ENCODE peak calls at places on chromosomes 12 and 14, in eight cellular contexts. W, M, N, Y, D, C, E and R are unnamed samples.

GRCh38 chr12:49706351-49707126 is 666 bp downstream of the FMNL3 start:
- DNase-seq in W (peak), M (no peak), E (peak), Y (peak), N (no peak), D (no peak), C (peak), R (peak)

GRCh38 chr14:101194356-101195308 is 291.1 kb upstream of the RTL1 start:
- DNase-seq in W (no peak), D (no peak), C (no peak), M (no peak), E (no peak), Y (peak), N (no peak), R (peak)

GRCh38 chr14:87149583-87150354 is 843.2 kb downstream of the GALC start:
- DNase-seq in E (no peak), D (no peak), N (no peak), Y (peak), M (no peak), W (no peak), C (no peak), R (no peak)

GRCh38 chr14:105167303-105168092 is 1.1 kb downstream of the JAG2 start:
- DNase-seq in D (no peak), W (no peak), M (no peak), C (no peak), E (peak), N (no peak), Y (peak), R (no peak)

GRCh38 chr12:105330938-105331804 is 680 bp downstream of the C12orf75 start:
- DNase-seq in M (peak), Y (peak), N (no peak), W (peak), C (peak), D (no peak), E (peak), R (peak)

GRCh38 chr12:29545102-29545467 is 47.6 kb upstream of the OVCH1 start:
- DNase-seq in D (no peak), W (no peak), Y (no peak), E (no peak), C (no peak), N (no peak), M (no peak), R (no peak)

GRCh38 chr12:62296001-62296400 is 35.8 kb downstream of the USP15 start:
- DNase-seq in D (no peak), E (no peak), C (no peak), Y (peak), N (no peak), W (no peak), M (no peak), R (no peak)

GRCh38 chr14:74029136-74029535 is 10.0 kb downstream of the BBOF1 start:
- DNase-seq in C (no peak), E (no peak), D (no peak), N (no peak), W (no peak), Y (no peak), M (no peak), R (no peak)

GRCh38 chr14:96631621-96632362 is 129.6 kb downstream of the PAPOLA start:
- DNase-seq in C (no peak), N (no peak), W (no peak), M (no peak), D (no peak), Y (no peak), E (peak), R (no peak)

GRCh38 chr12:114254998-114255397 is 150.9 kb downstream of the TBX5 start:
- DNase-seq in Y (peak), W (no peak), N (no peak), C (no peak), E (no peak), M (no peak), D (no peak), R (no peak)

GRCh38 chr12:84131076-84131475 is 781.5 kb downstream of the SLC6A15 start:
- DNase-seq in C (no peak), E (no peak), N (peak), Y (no peak), D (no peak), W (no peak), M (no peak), R (no peak)

GRCh38 chr12:47188576-47189441 is 109.0 kb upstream of the AMIGO2 start:
- DNase-seq in M (no peak), Y (no peak), D (no peak), N (no peak), W (no peak), C (no peak), E (peak), R (no peak)

GRCh38 chr12:86081798-86082197 is 174.4 kb downstream of the MGAT4C start:
- DNase-seq in M (no peak), Y (no peak), D (no peak), N (no peak), W (no peak), C (no peak), E (no peak), R (no peak)

GRCh38 chr12:61097991-61098580 is 1162.1 kb upstream of the USP15 start:
- DNase-seq in Y (peak), E (no peak), W (no peak), M (no peak), C (no peak), N (no peak), D (no peak), R (no peak)

GRCh38 chr12:68042212-68042699 is 53.0 kb downstream of the IFNG-AS1 start:
- DNase-seq in C (no peak), W (no peak), Y (peak), M (no peak), N (no peak), E (no peak), D (no peak), R (no peak)

GRCh38 chr12:107339932-107340331 is 246.6 kb upstream of the CRY1 start:
- DNase-seq in C (no peak), E (no peak), Y (no peak), W (no peak), N (no peak), D (no peak), M (no peak), R (no peak)

GRCh38 chr14:81561084-81561775 is 27.6 kb upstream of the SEL1L start:
- DNase-seq in M (no peak), W (no peak), C (no peak), N (no peak), E (no peak), D (no peak), Y (peak), R (no peak)

GRCh38 chr12:57896139-57896436 is 45.3 kb upstream of the ATP23 start:
- DNase-seq in D (no peak), W (peak), E (no peak), Y (no peak), N (no peak), M (no peak), C (no peak), R (no peak)

GRCh38 chr12:117921922-117922777 is 46.6 kb downstream of the KSR2 start:
- DNase-seq in W (no peak), N (no peak), D (no peak), E (no peak), M (no peak), C (no peak), Y (no peak), R (no peak)